ENCODE peak calls at places on chromosomes 3 and 15, in ten cellular contexts. One of them, this sample, is unnamed.

GRCh38 chr15:57696146-57696545 is 10.4 kb upstream of the POLR2M start:
- DNase-seq in GM12878: no peak
- DNase-seq in HL-60: no peak
- DNase-seq in stomach: no peak
- DNase-seq in breast epithelium: no peak
- DNase-seq in GM23338: peak
- DNase-seq in H1: no peak
- DNase-seq in prostate gland: no peak
- DNase-seq in transverse colon: no peak
- DNase-seq in HCT116: no peak
- DNase-seq in this sample: no peak

GRCh38 chr3:58560771-58561311 is 16.4 kb downstream of the FAM107A start:
- DNase-seq in breast epithelium: no peak
- DNase-seq in stomach: no peak
- DNase-seq in HCT116: no peak
- DNase-seq in prostate gland: no peak
- DNase-seq in GM23338: peak
- DNase-seq in transverse colon: no peak
- DNase-seq in GM12878: no peak
- DNase-seq in HL-60: no peak
- DNase-seq in H1: no peak
- DNase-seq in this sample: no peak

GRCh38 chr3:111904376-111905241 is 45.5 kb downstream of the PHLDB2 start:
- DNase-seq in GM23338: no peak
- DNase-seq in prostate gland: no peak
- DNase-seq in H1: no peak
- DNase-seq in HCT116: peak
- DNase-seq in HL-60: no peak
- DNase-seq in transverse colon: no peak
- DNase-seq in breast epithelium: no peak
- DNase-seq in GM12878: no peak
- DNase-seq in stomach: no peak
- DNase-seq in this sample: no peak

GRCh38 chr3:60086811-60087210 is 1037.0 kb upstream of the CFAP20DC start:
- DNase-seq in breast epithelium: no peak
- DNase-seq in H1: no peak
- DNase-seq in stomach: no peak
- DNase-seq in GM12878: peak
- DNase-seq in HL-60: peak
- DNase-seq in GM23338: no peak
- DNase-seq in prostate gland: no peak
- DNase-seq in transverse colon: no peak
- DNase-seq in HCT116: peak
- DNase-seq in this sample: no peak

GRCh38 chr15:87887177-87887576 is 369.4 kb downstream of the NTRK3 start:
- DNase-seq in prostate gland: no peak
- DNase-seq in GM12878: no peak
- DNase-seq in HL-60: no peak
- DNase-seq in H1: no peak
- DNase-seq in stomach: no peak
- DNase-seq in breast epithelium: no peak
- DNase-seq in GM23338: no peak
- DNase-seq in transverse colon: no peak
- DNase-seq in HCT116: no peak
- DNase-seq in this sample: no peak

GRCh38 chr3:38549957-38550840 is 54.1 kb downstream of the EXOG start:
- DNase-seq in breast epithelium: no peak
- DNase-seq in HL-60: no peak
- DNase-seq in GM23338: no peak
- DNase-seq in H1: no peak
- DNase-seq in prostate gland: no peak
- DNase-seq in transverse colon: peak
- DNase-seq in stomach: peak
- DNase-seq in HCT116: no peak
- DNase-seq in GM12878: no peak
- DNase-seq in this sample: no peak

GRCh38 chr15:58147151-58147550 is 9.0 kb downstream of the AQP9 start:
- DNase-seq in stomach: no peak
- DNase-seq in HCT116: no peak
- DNase-seq in breast epithelium: no peak
- DNase-seq in HL-60: peak
- DNase-seq in GM23338: no peak
- DNase-seq in transverse colon: no peak
- DNase-seq in H1: no peak
- DNase-seq in prostate gland: no peak
- DNase-seq in GM12878: no peak
- DNase-seq in this sample: no peak

GRCh38 chr3:31288641-31289100 is 244.1 kb upstream of the STT3B start:
- DNase-seq in transverse colon: peak
- DNase-seq in stomach: peak
- DNase-seq in GM12878: no peak
- DNase-seq in HCT116: peak
- DNase-seq in breast epithelium: no peak
- DNase-seq in H1: peak
- DNase-seq in HL-60: no peak
- DNase-seq in GM23338: peak
- DNase-seq in prostate gland: peak
- DNase-seq in this sample: no peak

GRCh38 chr15:66940368-66940767 is 125.0 kb upstream of the SMAD3 start:
- DNase-seq in HL-60: no peak
- DNase-seq in H1: no peak
- DNase-seq in transverse colon: no peak
- DNase-seq in stomach: no peak
- DNase-seq in GM12878: peak
- DNase-seq in breast epithelium: no peak
- DNase-seq in GM23338: no peak
- DNase-seq in prostate gland: no peak
- DNase-seq in HCT116: no peak
- DNase-seq in this sample: no peak

GRCh38 chr15:96119734-96120133 is 210.8 kb upstream of the NR2F2 start:
- DNase-seq in GM12878: no peak
- DNase-seq in transverse colon: no peak
- DNase-seq in HCT116: no peak
- DNase-seq in breast epithelium: no peak
- DNase-seq in stomach: no peak
- DNase-seq in GM23338: peak
- DNase-seq in HL-60: no peak
- DNase-seq in prostate gland: no peak
- DNase-seq in H1: no peak
- DNase-seq in this sample: no peak

GRCh38 chr3:141085331-141086047 is 34.3 kb downstream of the SPSB4 start:
- DNase-seq in HCT116: no peak
- DNase-seq in transverse colon: no peak
- DNase-seq in GM12878: no peak
- DNase-seq in stomach: no peak
- DNase-seq in breast epithelium: no peak
- DNase-seq in prostate gland: no peak
- DNase-seq in HL-60: no peak
- DNase-seq in GM23338: no peak
- DNase-seq in H1: no peak
- DNase-seq in this sample: no peak
- TF ChIP-seq POLR2AphosphoS5 in HCT116: no peak
- TF ChIP-seq POLR2AphosphoS5 in transverse colon: no peak
- TF ChIP-seq POLR2AphosphoS5 in GM12878: no peak
- TF ChIP-seq POLR2AphosphoS5 in stomach: no peak
- TF ChIP-seq POLR2AphosphoS5 in breast epithelium: no peak
- TF ChIP-seq POLR2AphosphoS5 in prostate gland: no peak
- TF ChIP-seq POLR2AphosphoS5 in HL-60: no peak
- TF ChIP-seq POLR2AphosphoS5 in GM23338: no peak
- TF ChIP-seq POLR2AphosphoS5 in H1: no peak
- TF ChIP-seq POLR2AphosphoS5 in this sample: no peak

GRCh38 chr3:146306024-146306423 is 55.1 kb upstream of the PLSCR4 start:
- DNase-seq in GM12878: no peak
- DNase-seq in prostate gland: no peak
- DNase-seq in HL-60: no peak
- DNase-seq in transverse colon: no peak
- DNase-seq in H1: no peak
- DNase-seq in stomach: no peak
- DNase-seq in breast epithelium: no peak
- DNase-seq in GM23338: no peak
- DNase-seq in HCT116: no peak
- DNase-seq in this sample: no peak

GRCh38 chr3:146313411-146314111 is 62.7 kb upstream of the PLSCR4 start:
- DNase-seq in HL-60: no peak
- DNase-seq in HCT116: peak
- DNase-seq in stomach: no peak
- DNase-seq in H1: no peak
- DNase-seq in GM23338: no peak
- DNase-seq in prostate gland: no peak
- DNase-seq in transverse colon: no peak
- DNase-seq in GM12878: no peak
- DNase-seq in breast epithelium: no peak
- DNase-seq in this sample: no peak

GRCh38 chr3:146308222-146308621 is 57.3 kb upstream of the PLSCR4 start:
- DNase-seq in HL-60: no peak
- DNase-seq in prostate gland: no peak
- DNase-seq in GM23338: no peak
- DNase-seq in breast epithelium: no peak
- DNase-seq in HCT116: no peak
- DNase-seq in stomach: no peak
- DNase-seq in H1: no peak
- DNase-seq in transverse colon: no peak
- DNase-seq in GM12878: no peak
- DNase-seq in this sample: no peak

GRCh38 chr3:146308682-146309081 is 57.8 kb upstream of the PLSCR4 start:
- DNase-seq in HCT116: no peak
- DNase-seq in breast epithelium: no peak
- DNase-seq in stomach: no peak
- DNase-seq in prostate gland: no peak
- DNase-seq in GM12878: no peak
- DNase-seq in H1: no peak
- DNase-seq in transverse colon: no peak
- DNase-seq in HL-60: no peak
- DNase-seq in GM23338: no peak
- DNase-seq in this sample: no peak
- TF ChIP-seq POLR2AphosphoS5 in HCT116: no peak
- TF ChIP-seq POLR2AphosphoS5 in breast epithelium: no peak
- TF ChIP-seq POLR2AphosphoS5 in stomach: peak
- TF ChIP-seq POLR2AphosphoS5 in prostate gland: no peak
- TF ChIP-seq POLR2AphosphoS5 in GM12878: no peak
- TF ChIP-seq POLR2AphosphoS5 in H1: no peak
- TF ChIP-seq POLR2AphosphoS5 in transverse colon: no peak
- TF ChIP-seq POLR2AphosphoS5 in HL-60: no peak
- TF ChIP-seq POLR2AphosphoS5 in GM23338: no peak
- TF ChIP-seq POLR2AphosphoS5 in this sample: no peak

GRCh38 chr3:128486692-128487537 is 6.1 kb downstream of the GATA2 start:
- DNase-seq in stomach: no peak
- DNase-seq in HCT116: no peak
- DNase-seq in HL-60: no peak
- DNase-seq in H1: no peak
- DNase-seq in GM23338: peak
- DNase-seq in transverse colon: no peak
- DNase-seq in prostate gland: no peak
- DNase-seq in breast epithelium: no peak
- DNase-seq in GM12878: no peak
- DNase-seq in this sample: no peak
- TF ChIP-seq POLR2AphosphoS5 in stomach: no peak
- TF ChIP-seq POLR2AphosphoS5 in HCT116: no peak
- TF ChIP-seq POLR2AphosphoS5 in HL-60: no peak
- TF ChIP-seq POLR2AphosphoS5 in H1: no peak
- TF ChIP-seq POLR2AphosphoS5 in GM23338: no peak
- TF ChIP-seq POLR2AphosphoS5 in transverse colon: peak
- TF ChIP-seq POLR2AphosphoS5 in prostate gland: no peak
- TF ChIP-seq POLR2AphosphoS5 in breast epithelium: no peak
- TF ChIP-seq POLR2AphosphoS5 in GM12878: no peak
- TF ChIP-seq POLR2AphosphoS5 in this sample: no peak

GRCh38 chr3:135627057-135627456 is 338.5 kb upstream of the PPP2R3A start:
- DNase-seq in GM12878: no peak
- DNase-seq in prostate gland: no peak
- DNase-seq in breast epithelium: no peak
- DNase-seq in HL-60: no peak
- DNase-seq in GM23338: no peak
- DNase-seq in stomach: no peak
- DNase-seq in HCT116: no peak
- DNase-seq in H1: no peak
- DNase-seq in transverse colon: no peak
- DNase-seq in this sample: no peak
- TF ChIP-seq POLR2AphosphoS5 in GM12878: no peak
- TF ChIP-seq POLR2AphosphoS5 in prostate gland: no peak
- TF ChIP-seq POLR2AphosphoS5 in breast epithelium: no peak
- TF ChIP-seq POLR2AphosphoS5 in HL-60: no peak
- TF ChIP-seq POLR2AphosphoS5 in GM23338: no peak
- TF ChIP-seq POLR2AphosphoS5 in stomach: no peak
- TF ChIP-seq POLR2AphosphoS5 in HCT116: no peak
- TF ChIP-seq POLR2AphosphoS5 in H1: no peak
- TF ChIP-seq POLR2AphosphoS5 in transverse colon: no peak
- TF ChIP-seq POLR2AphosphoS5 in this sample: no peak